ENCODE peak calls at places on chromosomes 2 and 18, in eight cellular contexts. T is right atrium auricular region; N is occipital lobe; M is sciatic nerve; L is pancreas; H is anterior cingulate cortex; C is activated CD8-positive, alpha-beta memory T cell treated with anti-CD3 and anti-CD28 coated beads, Interleukin-2, amount 50 U/mL, for 48 hours; I is activated T-helper 1 cell treated with Interleukin-2 at 50 U/mL for 16 hours. J is an unnamed sample.

GRCh38 chr2:94880507-94880906 is 9.3 kb downstream of the TEKT4 start:
- DNase-seq in C (no peak), T (no peak), M (no peak), I (no peak), H (no peak), L (peak; percentile 28), N (no peak), J (no peak)

GRCh38 chr2:152716805-152717241 is 438 bp downstream of the PRPF40A start:
- DNase-seq in T (no peak), M (no peak), I (no peak), H (no peak), C (peak; percentile 65), L (no peak), N (no peak), J (no peak)

GRCh38 chr2:55887351-55887750 is 36.2 kb downstream of the EFEMP1 start:
- DNase-seq in H (no peak), M (no peak), L (no peak), C (no peak), T (no peak), N (no peak), I (no peak), J (no peak)

GRCh38 chr2:134377730-134378129 is 123.9 kb downstream of the MGAT5 start:
- DNase-seq in M (no peak), N (no peak), T (no peak), L (no peak), H (no peak), C (no peak), I (no peak), J (no peak)

GRCh38 chr18:49109565-49110251 is 158.9 kb upstream of the SMAD7 start:
- DNase-seq in T (no peak), L (no peak), M (no peak), N (no peak), I (no peak), H (no peak), C (no peak), J (no peak)

GRCh38 chr2:130391872-130392670 is 36.2 kb downstream of the PTPN18 start:
- DNase-seq in N (no peak), L (no peak), I (no peak), H (no peak), T (no peak), M (no peak), C (no peak), J (no peak)

GRCh38 chr18:59470627-59471121 is 111.6 kb upstream of the LMAN1 start:
- DNase-seq in T (no peak), C (no peak), M (no peak), N (no peak), H (no peak), I (no peak), L (no peak), J (peak; percentile 12)

GRCh38 chr18:80232710-80233109 is 14.6 kb downstream of the PARD6G start:
- DNase-seq in M (no peak), C (no peak), T (peak; percentile 34), H (no peak), I (no peak), N (no peak), L (no peak), J (no peak)

GRCh38 chr2:8303322-8303832 is 378.5 kb upstream of the ID2 start:
- DNase-seq in L (no peak), C (peak; percentile 80), H (no peak), T (peak; percentile 75), N (no peak), M (no peak), I (peak; percentile 54), J (peak; percentile 12)

GRCh38 chr2:51995293-51995692 is 963.4 kb upstream of the NRXN1 start:
- DNase-seq in C (no peak), L (no peak), I (no peak), N (no peak), T (no peak), M (no peak), H (no peak), J (no peak)

GRCh38 chr2:239380831-239381708 is 19.8 kb downstream of the HDAC4 start:
- DNase-seq in N (peak; percentile 49), L (no peak), M (peak; percentile 62), T (no peak), C (peak; percentile 73), I (peak; percentile 45), H (no peak), J (no peak)

GRCh38 chr2:223788826-223789225 is 48.6 kb downstream of the AP1S3 start:
- DNase-seq in H (no peak), L (no peak), T (no peak), M (no peak), C (no peak), N (no peak), I (no peak), J (no peak)

GRCh38 chr2:45237850-45238542 is 228.7 kb upstream of the SIX2 start:
- DNase-seq in N (no peak), L (no peak), M (no peak), I (no peak), H (no peak), C (no peak), T (peak; percentile 80), J (no peak)

GRCh38 chr2:238701907-238702206 is 146.0 kb upstream of the TWIST2 start:
- DNase-seq in T (peak; percentile 43), M (no peak), C (no peak), I (no peak), L (no peak), H (no peak), N (no peak), J (no peak)

GRCh38 chr2:241489733-241490443 is 18.5 kb downstream of the STK25 start:
- DNase-seq in L (no peak), H (no peak), M (no peak), I (no peak), N (no peak), C (no peak), T (no peak), J (no peak)

GRCh38 chr18:68738572-68738971 is 23.7 kb upstream of the TMX3 start:
- DNase-seq in H (no peak), C (no peak), T (no peak), M (no peak), I (no peak), L (no peak), N (peak; percentile 67), J (no peak)

GRCh38 chr2:7742301-7742700 is 825.1 kb downstream of the RNF144A start:
- DNase-seq in H (no peak), M (no peak), C (no peak), N (no peak), T (no peak), L (no peak), I (no peak), J (no peak)

GRCh38 chr2:128808462-128809255 is 490.0 kb upstream of the HS6ST1 start:
- DNase-seq in H (no peak), L (no peak), M (no peak), C (no peak), I (no peak), N (peak; percentile 45), T (peak; percentile 54), J (no peak)